ENCODE peak calls at places on chromosomes 13 and 19, in six cellular contexts. One of them, this sample, is unnamed.

GRCh38 chr19:28018499-28018898 is 1194.5 kb downstream of the UQCRFS1 start:
- DNase-seq in cardiac fibroblast: no peak
- DNase-seq in astrocyte of the cerebellum: no peak
- DNase-seq in ovary: no peak
- DNase-seq in HL-60: no peak
- DNase-seq in naive thymus-derived CD4-positive, alpha-beta T cell: no peak
- DNase-seq in this sample: no peak

GRCh38 chr13:109869312-109870237 is 83.2 kb upstream of the IRS2 start:
- DNase-seq in ovary: peak
- DNase-seq in naive thymus-derived CD4-positive, alpha-beta T cell: no peak
- DNase-seq in HL-60: no peak
- DNase-seq in astrocyte of the cerebellum: no peak
- DNase-seq in cardiac fibroblast: peak
- DNase-seq in this sample: no peak

GRCh38 chr19:43780706-43781525 is at the start of gene KCNN4:
- DNase-seq in naive thymus-derived CD4-positive, alpha-beta T cell: peak
- DNase-seq in ovary: no peak
- DNase-seq in astrocyte of the cerebellum: no peak
- DNase-seq in HL-60: peak
- DNase-seq in cardiac fibroblast: peak
- DNase-seq in this sample: peak

GRCh38 chr19:46759817-46760333 is 13.6 kb upstream of the STRN4 start:
- DNase-seq in cardiac fibroblast: peak
- DNase-seq in astrocyte of the cerebellum: peak
- DNase-seq in naive thymus-derived CD4-positive, alpha-beta T cell: no peak
- DNase-seq in HL-60: no peak
- DNase-seq in ovary: no peak
- DNase-seq in this sample: peak

GRCh38 chr13:91922969-91923592 is 524.7 kb downstream of the GPC5 start:
- DNase-seq in ovary: no peak
- DNase-seq in cardiac fibroblast: no peak
- DNase-seq in HL-60: no peak
- DNase-seq in naive thymus-derived CD4-positive, alpha-beta T cell: no peak
- DNase-seq in astrocyte of the cerebellum: no peak
- DNase-seq in this sample: no peak

GRCh38 chr13:98549006-98549727 is 27.7 kb downstream of the STK24 start:
- DNase-seq in naive thymus-derived CD4-positive, alpha-beta T cell: no peak
- DNase-seq in astrocyte of the cerebellum: peak
- DNase-seq in cardiac fibroblast: peak
- DNase-seq in HL-60: peak
- DNase-seq in ovary: no peak
- DNase-seq in this sample: peak

GRCh38 chr19:40640744-40641143 is 39.6 kb downstream of the LTBP4 start:
- DNase-seq in naive thymus-derived CD4-positive, alpha-beta T cell: no peak
- DNase-seq in HL-60: no peak
- DNase-seq in cardiac fibroblast: peak
- DNase-seq in ovary: no peak
- DNase-seq in astrocyte of the cerebellum: no peak
- DNase-seq in this sample: peak

GRCh38 chr13:93227280-93227905 is 786 bp downstream of the GPC6 start:
- DNase-seq in astrocyte of the cerebellum: no peak
- DNase-seq in ovary: peak
- DNase-seq in cardiac fibroblast: peak
- DNase-seq in HL-60: no peak
- DNase-seq in naive thymus-derived CD4-positive, alpha-beta T cell: no peak
- DNase-seq in this sample: peak

GRCh38 chr13:73290844-73291243 is 232.0 kb downstream of the KLF5 start:
- DNase-seq in naive thymus-derived CD4-positive, alpha-beta T cell: no peak
- DNase-seq in astrocyte of the cerebellum: no peak
- DNase-seq in HL-60: no peak
- DNase-seq in cardiac fibroblast: no peak
- DNase-seq in ovary: no peak
- DNase-seq in this sample: no peak

GRCh38 chr13:47594833-47595232 is 406.2 kb downstream of the SUCLA2 start:
- DNase-seq in HL-60: peak
- DNase-seq in astrocyte of the cerebellum: no peak
- DNase-seq in cardiac fibroblast: peak
- DNase-seq in ovary: no peak
- DNase-seq in naive thymus-derived CD4-positive, alpha-beta T cell: no peak
- DNase-seq in this sample: no peak

GRCh38 chr13:89982406-89983085 is 1364.9 kb upstream of the MIR17HG start:
- DNase-seq in astrocyte of the cerebellum: peak
- DNase-seq in ovary: no peak
- DNase-seq in naive thymus-derived CD4-positive, alpha-beta T cell: no peak
- DNase-seq in cardiac fibroblast: peak
- DNase-seq in HL-60: peak
- DNase-seq in this sample: peak

GRCh38 chr19:3580156-3580955 is 4.9 kb upstream of the GIPC3 start:
- DNase-seq in ovary: no peak
- DNase-seq in astrocyte of the cerebellum: peak
- DNase-seq in HL-60: no peak
- DNase-seq in cardiac fibroblast: peak
- DNase-seq in naive thymus-derived CD4-positive, alpha-beta T cell: no peak
- DNase-seq in this sample: peak

GRCh38 chr13:39776439-39776838 is 121.0 kb downstream of the COG6 start:
- DNase-seq in cardiac fibroblast: peak
- DNase-seq in HL-60: no peak
- DNase-seq in ovary: no peak
- DNase-seq in astrocyte of the cerebellum: peak
- DNase-seq in naive thymus-derived CD4-positive, alpha-beta T cell: no peak
- DNase-seq in this sample: peak

GRCh38 chr13:111943229-111943795 is 123.6 kb upstream of the SOX1 start:
- DNase-seq in HL-60: no peak
- DNase-seq in naive thymus-derived CD4-positive, alpha-beta T cell: peak
- DNase-seq in astrocyte of the cerebellum: no peak
- DNase-seq in ovary: no peak
- DNase-seq in cardiac fibroblast: no peak
- DNase-seq in this sample: no peak

GRCh38 chr19:15432629-15433518 is 14.1 kb upstream of the AKAP8L start:
- DNase-seq in ovary: peak
- DNase-seq in HL-60: peak
- DNase-seq in cardiac fibroblast: peak
- DNase-seq in astrocyte of the cerebellum: peak
- DNase-seq in naive thymus-derived CD4-positive, alpha-beta T cell: peak
- DNase-seq in this sample: peak

GRCh38 chr19:6270822-6271221 is 9.0 kb downstream of the MLLT1 start:
- DNase-seq in naive thymus-derived CD4-positive, alpha-beta T cell: no peak
- DNase-seq in astrocyte of the cerebellum: no peak
- DNase-seq in HL-60: no peak
- DNase-seq in ovary: no peak
- DNase-seq in cardiac fibroblast: no peak
- DNase-seq in this sample: no peak

GRCh38 chr19:6271721-6272410 is 7.9 kb downstream of the MLLT1 start:
- DNase-seq in HL-60: no peak
- DNase-seq in astrocyte of the cerebellum: no peak
- DNase-seq in ovary: peak
- DNase-seq in naive thymus-derived CD4-positive, alpha-beta T cell: no peak
- DNase-seq in cardiac fibroblast: peak
- DNase-seq in this sample: peak

GRCh38 chr19:6271251-6271650 is 8.5 kb downstream of the MLLT1 start:
- DNase-seq in HL-60: no peak
- DNase-seq in naive thymus-derived CD4-positive, alpha-beta T cell: no peak
- DNase-seq in cardiac fibroblast: peak
- DNase-seq in astrocyte of the cerebellum: no peak
- DNase-seq in ovary: peak
- DNase-seq in this sample: no peak

GRCh38 chr19:6269101-6269886 is 10.5 kb downstream of the MLLT1 start:
- DNase-seq in ovary: no peak
- DNase-seq in HL-60: no peak
- DNase-seq in astrocyte of the cerebellum: no peak
- DNase-seq in cardiac fibroblast: no peak
- DNase-seq in naive thymus-derived CD4-positive, alpha-beta T cell: no peak
- DNase-seq in this sample: no peak

DNA sequence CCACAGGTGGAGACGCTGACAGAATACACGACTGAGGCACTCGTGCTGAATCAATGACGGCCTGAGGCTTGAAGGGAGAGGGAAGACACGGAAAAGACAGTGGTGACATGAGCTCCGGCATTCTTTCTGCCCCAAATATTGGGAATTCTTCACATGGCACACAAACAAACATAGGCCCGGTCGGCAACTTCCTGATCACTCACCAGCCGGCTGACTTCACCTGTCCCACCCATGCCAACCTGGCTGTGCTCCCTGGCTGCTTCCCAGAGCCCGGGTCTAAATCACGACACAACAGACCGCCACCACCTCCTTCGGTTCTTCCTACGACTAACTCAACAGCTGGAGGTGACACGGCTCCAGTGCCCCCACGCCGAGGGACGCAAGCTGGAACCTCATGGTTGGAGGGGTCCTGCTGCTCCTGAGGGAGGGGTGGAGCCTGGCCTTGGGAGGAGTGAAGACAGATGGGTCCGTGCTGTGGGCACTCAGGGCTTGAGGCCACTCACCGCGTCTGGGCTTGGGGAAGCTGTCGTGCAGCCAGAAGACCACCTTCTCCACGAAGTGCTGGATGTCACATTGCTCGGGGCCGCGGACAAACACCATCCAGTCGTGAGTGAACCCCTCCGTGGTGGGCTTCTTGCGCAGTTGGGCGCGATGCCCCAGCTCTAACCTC is 9.6 kb downstream of the MLLT1 start:
- DNase-seq in HL-60: no peak
- DNase-seq in astrocyte of the cerebellum: no peak
- DNase-seq in cardiac fibroblast: no peak
- DNase-seq in ovary: peak
- DNase-seq in naive thymus-derived CD4-positive, alpha-beta T cell: no peak
- DNase-seq in this sample: no peak
- H3K4me3 ChIP-seq in HL-60: no peak
- H3K4me3 ChIP-seq in astrocyte of the cerebellum: no peak
- H3K4me3 ChIP-seq in cardiac fibroblast: no peak
- H3K4me3 ChIP-seq in ovary: no peak
- H3K4me3 ChIP-seq in naive thymus-derived CD4-positive, alpha-beta T cell: no peak
- H3K4me3 ChIP-seq in this sample: no peak

GRCh38 chr13:67353891-67354459 is 123.8 kb upstream of the PCDH9 start:
- DNase-seq in HL-60: no peak
- DNase-seq in naive thymus-derived CD4-positive, alpha-beta T cell: no peak
- DNase-seq in cardiac fibroblast: peak
- DNase-seq in astrocyte of the cerebellum: no peak
- DNase-seq in ovary: no peak
- DNase-seq in this sample: peak
- H3K4me3 ChIP-seq in HL-60: no peak
- H3K4me3 ChIP-seq in naive thymus-derived CD4-positive, alpha-beta T cell: no peak
- H3K4me3 ChIP-seq in cardiac fibroblast: peak
- H3K4me3 ChIP-seq in astrocyte of the cerebellum: no peak
- H3K4me3 ChIP-seq in ovary: no peak
- H3K4me3 ChIP-seq in this sample: peak

GRCh38 chr19:30790048-30790680 is 418.0 kb downstream of the ZNF536 start:
- DNase-seq in ovary: no peak
- DNase-seq in cardiac fibroblast: no peak
- DNase-seq in naive thymus-derived CD4-positive, alpha-beta T cell: no peak
- DNase-seq in astrocyte of the cerebellum: no peak
- DNase-seq in HL-60: no peak
- DNase-seq in this sample: no peak

GRCh38 chr19:30791116-30791515 is 418.9 kb downstream of the ZNF536 start:
- DNase-seq in astrocyte of the cerebellum: no peak
- DNase-seq in naive thymus-derived CD4-positive, alpha-beta T cell: no peak
- DNase-seq in ovary: no peak
- DNase-seq in cardiac fibroblast: no peak
- DNase-seq in HL-60: no peak
- DNase-seq in this sample: no peak

GRCh38 chr19:30784850-30785459 is 412.8 kb downstream of the ZNF536 start:
- DNase-seq in HL-60: peak
- DNase-seq in ovary: peak
- DNase-seq in naive thymus-derived CD4-positive, alpha-beta T cell: peak
- DNase-seq in cardiac fibroblast: peak
- DNase-seq in astrocyte of the cerebellum: no peak
- DNase-seq in this sample: peak

GRCh38 chr19:30785728-30786127 is 413.5 kb downstream of the ZNF536 start:
- DNase-seq in naive thymus-derived CD4-positive, alpha-beta T cell: no peak
- DNase-seq in astrocyte of the cerebellum: no peak
- DNase-seq in ovary: no peak
- DNase-seq in cardiac fibroblast: no peak
- DNase-seq in HL-60: no peak
- DNase-seq in this sample: no peak

GRCh38 chr19:30788105-30788765 is 416.1 kb downstream of the ZNF536 start:
- DNase-seq in cardiac fibroblast: no peak
- DNase-seq in astrocyte of the cerebellum: no peak
- DNase-seq in HL-60: no peak
- DNase-seq in naive thymus-derived CD4-positive, alpha-beta T cell: no peak
- DNase-seq in ovary: no peak
- DNase-seq in this sample: no peak
- H3K4me3 ChIP-seq in cardiac fibroblast: no peak
- H3K4me3 ChIP-seq in astrocyte of the cerebellum: no peak
- H3K4me3 ChIP-seq in HL-60: no peak
- H3K4me3 ChIP-seq in naive thymus-derived CD4-positive, alpha-beta T cell: no peak
- H3K4me3 ChIP-seq in ovary: no peak
- H3K4me3 ChIP-seq in this sample: no peak

GRCh38 chr19:57026476-57026875 is 93.3 kb upstream of the USP29 start:
- DNase-seq in astrocyte of the cerebellum: no peak
- DNase-seq in cardiac fibroblast: no peak
- DNase-seq in ovary: no peak
- DNase-seq in HL-60: no peak
- DNase-seq in naive thymus-derived CD4-positive, alpha-beta T cell: no peak
- DNase-seq in this sample: no peak
- H3K4me3 ChIP-seq in astrocyte of the cerebellum: no peak
- H3K4me3 ChIP-seq in cardiac fibroblast: no peak
- H3K4me3 ChIP-seq in ovary: no peak
- H3K4me3 ChIP-seq in HL-60: no peak
- H3K4me3 ChIP-seq in naive thymus-derived CD4-positive, alpha-beta T cell: no peak
- H3K4me3 ChIP-seq in this sample: no peak

GRCh38 chr13:113641426-113641825 is 16.6 kb downstream of the ATP4B start:
- DNase-seq in naive thymus-derived CD4-positive, alpha-beta T cell: no peak
- DNase-seq in HL-60: no peak
- DNase-seq in ovary: no peak
- DNase-seq in astrocyte of the cerebellum: no peak
- DNase-seq in cardiac fibroblast: no peak
- DNase-seq in this sample: no peak
- H3K4me3 ChIP-seq in naive thymus-derived CD4-positive, alpha-beta T cell: no peak
- H3K4me3 ChIP-seq in HL-60: no peak
- H3K4me3 ChIP-seq in ovary: no peak
- H3K4me3 ChIP-seq in astrocyte of the cerebellum: no peak
- H3K4me3 ChIP-seq in cardiac fibroblast: no peak
- H3K4me3 ChIP-seq in this sample: no peak

DNA sequence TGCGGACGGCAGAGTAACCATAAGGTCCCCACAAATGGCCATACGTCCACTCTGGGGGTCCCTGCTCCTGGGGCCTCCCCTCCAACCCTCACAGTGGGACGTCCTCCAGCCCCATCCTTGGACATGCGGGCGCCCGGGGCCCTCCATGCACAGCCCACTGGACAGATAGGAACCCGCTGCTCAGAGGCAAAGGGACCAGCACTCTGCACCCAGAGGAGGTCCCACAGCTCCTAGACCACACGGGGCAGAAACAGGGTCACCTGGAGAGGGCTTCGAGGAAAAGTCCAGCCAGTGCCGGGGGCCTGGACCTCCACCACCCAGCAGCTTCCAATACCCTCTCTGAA is 11.1 kb downstream of the REXO1 start:
- DNase-seq in ovary: no peak
- DNase-seq in cardiac fibroblast: no peak
- DNase-seq in naive thymus-derived CD4-positive, alpha-beta T cell: no peak
- DNase-seq in astrocyte of the cerebellum: no peak
- DNase-seq in HL-60: no peak
- DNase-seq in this sample: no peak
- H3K4me3 ChIP-seq in ovary: no peak
- H3K4me3 ChIP-seq in cardiac fibroblast: no peak
- H3K4me3 ChIP-seq in naive thymus-derived CD4-positive, alpha-beta T cell: no peak
- H3K4me3 ChIP-seq in astrocyte of the cerebellum: no peak
- H3K4me3 ChIP-seq in HL-60: no peak
- H3K4me3 ChIP-seq in this sample: no peak

This sample was measured in adipocyte.